ENCODE peak calls at places on chromosomes 11 and 22, in four cellular contexts. Y, C, R and B are unnamed samples.

GRCh38 chr11:82906236-82906635 is 4.7 kb downstream of the DDIAS start:
- DNase-seq in R (peak; percentile 57), C (peak; percentile 29), Y (peak; percentile 45), B (peak; percentile 1)

GRCh38 chr11:110921742-110922200 is 209.5 kb upstream of the ARHGAP20 start:
- DNase-seq in C (peak; percentile 8), Y (peak; percentile 56), R (peak; percentile 86), B (peak; percentile 11)

GRCh38 chr11:13183094-13183825 is 94.3 kb upstream of the BMAL1 start:
- DNase-seq in Y (peak; percentile 63), R (peak; percentile 78), C (peak; percentile 69), B (peak; percentile 35)

GRCh38 chr11:58923300-58923788 is 15.9 kb upstream of the GLYATL1 start:
- DNase-seq in C (peak; percentile 91), Y (peak; percentile 62), R (peak; percentile 29), B (no peak)

GRCh38 chr11:21622995-21623394 is 569.9 kb upstream of the ANO5 start:
- DNase-seq in Y (no peak), C (no peak), R (no peak), B (no peak)

GRCh38 chr11:6572215-6572614 is 31.2 kb downstream of the RRP8 start:
- DNase-seq in C (peak; percentile 61), Y (peak; percentile 84), R (peak; percentile 81), B (peak; percentile 55)

GRCh38 chr11:29166306-29166705 is 850.5 kb downstream of the KCNA4 start:
- DNase-seq in Y (no peak), C (no peak), R (no peak), B (no peak)

GRCh38 chr11:15805726-15806125 is 550.6 kb downstream of the SOX6 start:
- DNase-seq in Y (no peak), C (no peak), R (no peak), B (no peak)

GRCh38 chr11:44315947-44316387 is 6.0 kb upstream of the ALX4 start:
- DNase-seq in R (peak; percentile 42), Y (peak; percentile 55), C (no peak), B (no peak)

GRCh38 chr11:74279256-74279655 is 32.2 kb downstream of the P4HA3 start:
- DNase-seq in Y (no peak), C (no peak), R (peak; percentile 37), B (no peak)

GRCh38 chr11:76151561-76152085 is 54.7 kb downstream of the WNT11 start:
- DNase-seq in Y (no peak), C (no peak), R (no peak), B (no peak)

GRCh38 chr11:26095340-26095739 is 236.6 kb upstream of the ANO3 start:
- DNase-seq in Y (no peak), C (no peak), R (no peak), B (no peak)

GRCh38 chr22:20106849-20107237 is 9.1 kb upstream of the RANBP1 start:
- DNase-seq in Y (no peak), R (no peak), C (no peak), B (no peak)

GRCh38 chr22:19850482-19851109 is 4.1 kb downstream of the GNB1L start:
- DNase-seq in Y (no peak), C (no peak), R (no peak), B (no peak)

GRCh38 chr11:1573077-1573846 is 1.2 kb upstream of the DUSP8 start:
- DNase-seq in R (no peak), C (no peak), Y (no peak), B (no peak)

GRCh38 chr11:75553889-75554257 is 8.2 kb upstream of the SERPINH1 start:
- DNase-seq in C (no peak), R (no peak), Y (no peak), B (no peak)

GRCh38 chr11:75966546-75967287 is 151.7 kb downstream of the UVRAG start:
- DNase-seq in Y (peak; percentile 90), C (peak; percentile 70), R (peak; percentile 89), B (peak; percentile 76)

GRCh38 chr11:36090351-36091245 is 146.7 kb downstream of the LDLRAD3 start:
- DNase-seq in R (no peak), Y (no peak), C (no peak), B (no peak)

DNA sequence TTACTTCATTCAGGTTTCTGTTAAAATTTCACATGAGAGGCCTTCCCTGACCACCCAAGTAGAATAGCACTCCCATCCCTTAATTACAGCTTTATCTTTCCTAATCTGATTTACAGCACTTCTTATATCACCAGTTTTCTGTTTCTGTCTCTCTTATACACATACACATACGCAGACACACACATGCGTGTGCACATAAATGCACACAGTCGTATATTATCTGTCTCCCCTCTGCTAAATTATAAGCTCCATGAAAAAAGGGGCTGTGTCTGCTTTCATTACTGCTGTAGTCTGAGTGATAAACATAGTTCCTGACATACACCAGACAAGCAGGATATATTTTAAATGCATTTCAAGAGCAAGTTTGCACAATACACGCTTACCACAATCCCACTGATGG is 13.6 kb upstream of the TOP3B start:
- DNase-seq in R (no peak), C (no peak), Y (no peak), B (no peak)
- TF ChIP-seq CTCF in R (no peak), C (no peak), Y (no peak), B (no peak)

DNA sequence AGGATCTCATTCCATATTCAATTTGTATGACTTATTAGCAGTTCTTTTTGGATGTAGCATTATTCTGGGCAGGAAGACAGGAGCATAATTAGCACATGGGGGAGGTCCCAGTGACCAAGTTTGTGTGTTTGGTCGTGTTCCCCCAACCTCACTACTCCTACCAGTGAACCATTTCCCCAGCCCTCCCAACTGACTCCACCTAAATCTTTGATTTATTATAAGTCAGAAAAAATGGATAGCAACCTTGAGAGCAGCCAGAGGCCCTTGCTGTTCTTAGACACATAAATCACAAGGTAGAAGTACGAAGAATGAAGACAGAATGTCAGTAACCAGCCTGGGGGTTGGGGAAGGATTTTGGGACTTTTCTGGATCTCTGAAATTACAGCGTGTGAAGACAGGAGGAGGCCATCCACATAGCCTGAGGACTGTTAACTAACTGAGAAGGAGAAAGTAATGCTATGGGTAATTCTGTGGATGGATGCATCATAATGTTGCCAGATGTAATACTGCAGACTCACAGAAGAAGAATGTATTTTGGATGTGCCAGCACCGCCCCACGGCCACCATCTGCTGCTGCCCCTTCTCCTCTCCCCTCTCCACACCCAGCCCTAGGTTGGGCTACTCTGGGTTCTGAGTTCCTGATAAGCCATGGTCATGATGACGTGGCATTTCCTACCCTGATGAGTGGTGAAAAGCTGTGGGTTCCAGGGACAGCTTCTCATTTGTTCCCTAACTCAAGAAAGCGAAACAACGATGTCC is 124.3 kb upstream of the TTC12 start:
- DNase-seq in C (peak; percentile 84), Y (peak; percentile 99), R (peak; percentile 88), B (peak; percentile 59)
- H3K4me3 ChIP-seq in C (no peak overlapping the region), Y (no peak overlapping the region), R (no peak overlapping the region), B (no peak overlapping the region)

GRCh38 chr11:109845437-109845836 is 247.8 kb upstream of the ZC3H12C start:
- DNase-seq in R (no peak), C (no peak), Y (peak; percentile 76), B (peak; percentile 38)
- TF ChIP-seq CTCF in R (no peak), C (no peak), Y (no peak), B (no peak)

DNA sequence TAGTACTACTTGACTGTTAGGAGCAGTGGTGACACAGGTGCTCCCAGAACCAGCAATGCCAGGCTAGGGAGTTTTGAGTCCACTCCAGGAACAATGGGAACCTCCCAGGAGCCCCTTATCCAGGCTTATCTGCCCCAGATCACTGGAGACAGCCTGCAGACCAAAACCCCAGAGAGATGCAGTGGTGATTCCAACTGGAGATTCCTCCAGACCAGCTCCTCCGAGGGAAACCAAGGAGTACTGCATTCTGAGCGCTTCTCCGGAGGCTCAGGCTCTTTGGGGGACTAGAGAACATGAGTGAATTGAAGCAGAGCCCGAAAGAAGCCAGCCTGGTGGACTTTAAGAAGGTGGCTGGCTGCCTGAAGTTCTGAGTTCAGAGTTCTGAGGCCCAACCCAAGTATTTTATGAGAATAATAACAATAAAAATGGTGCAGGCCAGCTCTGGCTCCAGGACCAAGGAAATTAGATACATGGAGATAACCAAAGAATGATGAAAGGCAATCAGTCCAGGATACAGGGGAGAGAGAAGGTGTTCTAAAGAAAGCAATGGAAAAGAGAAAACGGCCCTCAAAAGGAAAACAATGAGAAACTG is 1.3 kb upstream of the TMEM25 start:
- DNase-seq in R (no peak), C (no peak), Y (no peak), B (no peak)
- H3K4me3 ChIP-seq in R (peak overlapping the region; percentile 49), C (peak overlapping the region; percentile 68), Y (peak overlapping the region; percentile 69), B (no peak overlapping the region)

GRCh38 chr11:11880179-11880578 is 38.4 kb downstream of the USP47 start:
- DNase-seq in C (no peak), R (no peak), Y (no peak), B (no peak)

GRCh38 chr11:11871991-11872401 is 30.2 kb downstream of the USP47 start:
- DNase-seq in Y (no peak), R (no peak), C (no peak), B (no peak)

GRCh38 chr11:11876458-11876857 is 34.7 kb downstream of the USP47 start:
- DNase-seq in R (no peak), C (peak; percentile 40), Y (peak; percentile 15), B (no peak)
- TF ChIP-seq CTCF in R (peak; percentile 14), C (peak; percentile 39), Y (no peak), B (peak; percentile 32)

GRCh38 chr22:49929553-49929979 is 11.1 kb downstream of the CRELD2 start:
- DNase-seq in Y (peak; percentile 70), R (peak; percentile 46), C (no peak), B (no peak)
- H3K4me3 ChIP-seq in Y (no peak overlapping the region), R (no peak overlapping the region), C (no peak overlapping the region), B (no peak overlapping the region)

GRCh38 chr11:94876645-94877445 is 96.5 kb downstream of the CWC15 start:
- DNase-seq in Y (peak; percentile 98), C (peak; percentile 88), R (peak; percentile 97), B (peak; percentile 92)
- TF ChIP-seq CTCF in Y (peak; percentile 46), C (peak; percentile 2), R (no peak), B (peak; percentile 59)